ENCODE peak calls at places on chromosome 3, in ten cellular contexts. One of them, this sample, is unnamed.

GRCh38 chr3:58993547-58993946 is 56.3 kb downstream of the CFAP20DC start:
- DNase-seq in transverse colon: no peak
- DNase-seq in PC-3: no peak
- DNase-seq in mucosa of descending colon: no peak
- DNase-seq in MM.1S: no peak
- DNase-seq in pancreas: no peak
- DNase-seq in ascending aorta: no peak
- DNase-seq in fibroblast of lung: no peak
- DNase-seq in colonic mucosa: no peak
- DNase-seq in A673: no peak
- DNase-seq in this sample: no peak

GRCh38 chr3:45311953-45312795 is 76.2 kb upstream of the LARS2 start:
- DNase-seq in transverse colon: no peak
- DNase-seq in PC-3: peak; percentile 13
- DNase-seq in mucosa of descending colon: no peak
- DNase-seq in MM.1S: no peak
- DNase-seq in pancreas: no peak
- DNase-seq in ascending aorta: no peak
- DNase-seq in fibroblast of lung: peak; percentile 30
- DNase-seq in colonic mucosa: no peak
- DNase-seq in A673: no peak
- DNase-seq in this sample: no peak

GRCh38 chr3:70042683-70043082 is 43.1 kb downstream of the SAMMSON start:
- DNase-seq in transverse colon: no peak
- DNase-seq in PC-3: no peak
- DNase-seq in mucosa of descending colon: no peak
- DNase-seq in MM.1S: no peak
- DNase-seq in pancreas: no peak
- DNase-seq in ascending aorta: no peak
- DNase-seq in fibroblast of lung: no peak
- DNase-seq in colonic mucosa: no peak
- DNase-seq in A673: no peak
- DNase-seq in this sample: no peak

GRCh38 chr3:126845910-126846309 is 137.0 kb upstream of the PLXNA1 start:
- DNase-seq in transverse colon: no peak
- DNase-seq in PC-3: no peak
- DNase-seq in mucosa of descending colon: no peak
- DNase-seq in MM.1S: no peak
- DNase-seq in pancreas: no peak
- DNase-seq in ascending aorta: no peak
- DNase-seq in fibroblast of lung: no peak
- DNase-seq in colonic mucosa: no peak
- DNase-seq in A673: no peak
- DNase-seq in this sample: no peak

GRCh38 chr3:64344721-64345207 is 119.5 kb upstream of the PRICKLE2 start:
- DNase-seq in transverse colon: no peak
- DNase-seq in PC-3: peak; percentile 59
- DNase-seq in mucosa of descending colon: no peak
- DNase-seq in MM.1S: no peak
- DNase-seq in pancreas: no peak
- DNase-seq in ascending aorta: no peak
- DNase-seq in fibroblast of lung: peak; percentile 90
- DNase-seq in colonic mucosa: no peak
- DNase-seq in A673: no peak
- DNase-seq in this sample: no peak

GRCh38 chr3:126100688-126101301 is 16.9 kb upstream of the SLC41A3 start:
- DNase-seq in transverse colon: no peak
- DNase-seq in PC-3: no peak
- DNase-seq in mucosa of descending colon: no peak
- DNase-seq in MM.1S: no peak
- DNase-seq in pancreas: no peak
- DNase-seq in ascending aorta: no peak
- DNase-seq in fibroblast of lung: peak; percentile 86
- DNase-seq in colonic mucosa: peak; percentile 12
- DNase-seq in A673: no peak
- DNase-seq in this sample: peak; percentile 63

GRCh38 chr3:105850593-105850992 is 18.2 kb downstream of the CBLB start:
- DNase-seq in transverse colon: no peak
- DNase-seq in PC-3: no peak
- DNase-seq in mucosa of descending colon: no peak
- DNase-seq in MM.1S: no peak
- DNase-seq in pancreas: no peak
- DNase-seq in ascending aorta: no peak
- DNase-seq in fibroblast of lung: no peak
- DNase-seq in colonic mucosa: no peak
- DNase-seq in A673: no peak
- DNase-seq in this sample: no peak

GRCh38 chr3:158458464-158458863 is 112.5 kb upstream of the MLF1 start:
- DNase-seq in transverse colon: no peak
- DNase-seq in PC-3: peak; percentile 79
- DNase-seq in mucosa of descending colon: no peak
- DNase-seq in MM.1S: no peak
- DNase-seq in pancreas: no peak
- DNase-seq in ascending aorta: no peak
- DNase-seq in fibroblast of lung: peak; percentile 5
- DNase-seq in colonic mucosa: no peak
- DNase-seq in A673: no peak
- DNase-seq in this sample: no peak

GRCh38 chr3:77186319-77186718 is 146.4 kb downstream of the ROBO2 start:
- DNase-seq in transverse colon: no peak
- DNase-seq in PC-3: no peak
- DNase-seq in mucosa of descending colon: no peak
- DNase-seq in MM.1S: no peak
- DNase-seq in pancreas: no peak
- DNase-seq in ascending aorta: no peak
- DNase-seq in fibroblast of lung: no peak
- DNase-seq in colonic mucosa: no peak
- DNase-seq in A673: peak; percentile 4
- DNase-seq in this sample: no peak

GRCh38 chr3:139295040-139295439 is 48.8 kb upstream of the MRPS22 start:
- DNase-seq in transverse colon: no peak
- DNase-seq in PC-3: no peak
- DNase-seq in mucosa of descending colon: no peak
- DNase-seq in MM.1S: no peak
- DNase-seq in pancreas: no peak
- DNase-seq in ascending aorta: no peak
- DNase-seq in fibroblast of lung: no peak
- DNase-seq in colonic mucosa: no peak
- DNase-seq in A673: no peak
- DNase-seq in this sample: peak; percentile 25

GRCh38 chr3:195558602-195559001 is 15.5 kb upstream of the PPP1R2 start:
- DNase-seq in transverse colon: peak; percentile 47
- DNase-seq in PC-3: peak; percentile 65
- DNase-seq in mucosa of descending colon: peak; percentile 70
- DNase-seq in MM.1S: peak; percentile 78
- DNase-seq in pancreas: no peak
- DNase-seq in ascending aorta: no peak
- DNase-seq in fibroblast of lung: no peak
- DNase-seq in colonic mucosa: peak; percentile 76
- DNase-seq in A673: peak; percentile 58
- DNase-seq in this sample: peak; percentile 82

DNA sequence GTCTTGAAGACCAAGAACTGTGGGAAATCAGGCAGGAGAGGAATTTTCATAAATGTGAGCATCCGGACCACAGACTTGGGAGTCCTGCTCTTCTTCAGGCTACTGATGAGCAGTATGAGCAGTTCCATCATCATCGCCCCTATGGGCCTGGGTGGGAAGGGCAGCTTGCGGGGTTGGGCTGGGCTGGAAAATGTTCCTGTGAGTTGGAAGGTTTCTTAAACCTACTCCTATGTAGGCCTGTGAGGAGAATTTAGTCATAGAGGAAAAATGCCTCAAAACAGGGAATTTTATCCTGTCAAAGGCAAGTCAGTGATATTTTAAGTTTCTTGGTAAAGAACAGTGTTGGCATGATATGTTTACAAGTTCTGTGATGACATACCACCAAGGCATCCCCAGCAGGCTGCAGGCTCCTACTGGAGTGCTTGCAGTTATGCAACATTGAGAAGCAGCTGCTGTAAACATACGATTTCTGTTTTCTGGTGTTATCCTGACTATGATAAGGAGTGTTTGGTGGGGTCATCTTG is 10.3 kb downstream of the MASP1 start:
- DNase-seq in transverse colon: no peak
- DNase-seq in PC-3: no peak
- DNase-seq in mucosa of descending colon: no peak
- DNase-seq in MM.1S: no peak
- DNase-seq in pancreas: no peak
- DNase-seq in ascending aorta: no peak
- DNase-seq in fibroblast of lung: peak; percentile 53
- DNase-seq in colonic mucosa: no peak
- DNase-seq in A673: no peak
- DNase-seq in this sample: no peak
- TF ChIP-seq CTCF in transverse colon: no peak
- TF ChIP-seq CTCF in PC-3: peak; percentile 14
- TF ChIP-seq CTCF in mucosa of descending colon: no peak
- TF ChIP-seq CTCF in MM.1S: no peak
- TF ChIP-seq CTCF in pancreas: no peak
- TF ChIP-seq CTCF in ascending aorta: no peak
- TF ChIP-seq CTCF in fibroblast of lung: peak; percentile 19
- TF ChIP-seq CTCF in colonic mucosa: no peak
- TF ChIP-seq CTCF in A673: no peak
- TF ChIP-seq CTCF in this sample: no peak

DNA sequence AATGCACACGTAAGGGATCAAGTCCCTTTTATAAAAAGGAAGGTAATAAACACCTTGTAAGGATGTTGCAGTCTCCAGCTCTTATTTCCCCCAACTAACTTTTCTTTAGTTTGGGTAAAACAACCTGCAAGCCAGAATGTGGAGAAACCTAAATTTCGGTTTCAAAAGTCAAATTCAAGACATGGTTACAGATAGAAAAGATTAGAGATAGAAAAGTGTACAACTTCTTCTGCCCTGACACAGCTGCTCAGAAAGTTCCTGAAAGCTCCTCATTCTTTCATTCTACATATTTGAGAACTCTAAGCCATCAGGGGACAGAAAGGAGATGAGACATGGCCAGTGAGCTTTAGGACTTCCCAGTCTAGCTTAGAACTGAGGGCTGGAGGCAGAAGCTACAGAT is 574.9 kb downstream of the DIPK2A start:
- DNase-seq in transverse colon: no peak
- DNase-seq in PC-3: no peak
- DNase-seq in mucosa of descending colon: no peak
- DNase-seq in MM.1S: peak; percentile 51
- DNase-seq in pancreas: no peak
- DNase-seq in ascending aorta: no peak
- DNase-seq in fibroblast of lung: no peak
- DNase-seq in colonic mucosa: no peak
- DNase-seq in A673: no peak
- DNase-seq in this sample: no peak
- H3K4me3 ChIP-seq in transverse colon: no peak overlapping the region
- H3K4me3 ChIP-seq in PC-3: no peak overlapping the region
- H3K4me3 ChIP-seq in mucosa of descending colon: no peak overlapping the region
- H3K4me3 ChIP-seq in MM.1S: peak overlapping the region; percentile 13
- H3K4me3 ChIP-seq in pancreas: no peak overlapping the region
- H3K4me3 ChIP-seq in ascending aorta: no peak overlapping the region
- H3K4me3 ChIP-seq in fibroblast of lung: no peak overlapping the region
- H3K4me3 ChIP-seq in colonic mucosa: no peak overlapping the region
- H3K4me3 ChIP-seq in A673: no peak overlapping the region
- H3K4me3 ChIP-seq in this sample: no peak overlapping the region

GRCh38 chr3:18780941-18781340 is 355.8 kb upstream of the SATB1 start:
- DNase-seq in transverse colon: no peak
- DNase-seq in PC-3: no peak
- DNase-seq in mucosa of descending colon: no peak
- DNase-seq in MM.1S: no peak
- DNase-seq in pancreas: no peak
- DNase-seq in ascending aorta: no peak
- DNase-seq in fibroblast of lung: no peak
- DNase-seq in colonic mucosa: no peak
- DNase-seq in A673: no peak
- DNase-seq in this sample: no peak
- H3K9me3 ChIP-seq in transverse colon: no peaks in the 10 kb centered on the region
- H3K9me3 ChIP-seq in PC-3: no peaks in the 10 kb centered on the region
- H3K9me3 ChIP-seq in mucosa of descending colon: no peaks in the 10 kb centered on the region
- H3K9me3 ChIP-seq in MM.1S: no peaks in the 10 kb centered on the region
- H3K9me3 ChIP-seq in pancreas: no peaks in the 10 kb centered on the region
- H3K9me3 ChIP-seq in ascending aorta: no peaks in the 10 kb centered on the region
- H3K9me3 ChIP-seq in fibroblast of lung: no peaks in the 10 kb centered on the region
- H3K9me3 ChIP-seq in colonic mucosa: no peaks in the 10 kb centered on the region
- H3K9me3 ChIP-seq in A673: no peaks in the 10 kb centered on the region
- H3K9me3 ChIP-seq in this sample: no peaks in the 10 kb centered on the region

GRCh38 chr3:31533169-31533870 is 595 bp downstream of the STT3B start:
- DNase-seq in transverse colon: peak; percentile 66
- DNase-seq in PC-3: peak; percentile 30
- DNase-seq in mucosa of descending colon: peak; percentile 69
- DNase-seq in MM.1S: peak; percentile 52
- DNase-seq in pancreas: peak; percentile 67
- DNase-seq in ascending aorta: no peak
- DNase-seq in fibroblast of lung: peak; percentile 25
- DNase-seq in colonic mucosa: peak; percentile 67
- DNase-seq in A673: peak; percentile 41
- DNase-seq in this sample: peak; percentile 64

GRCh38 chr3:31532587-31533168 is at the start of gene STT3B:
- DNase-seq in transverse colon: peak; percentile 86
- DNase-seq in PC-3: peak; percentile 80
- DNase-seq in mucosa of descending colon: peak; percentile 78
- DNase-seq in MM.1S: peak; percentile 81
- DNase-seq in pancreas: no peak
- DNase-seq in ascending aorta: no peak
- DNase-seq in fibroblast of lung: peak; percentile 82
- DNase-seq in colonic mucosa: peak; percentile 86
- DNase-seq in A673: peak; percentile 87
- DNase-seq in this sample: peak; percentile 82

GRCh38 chr3:31531465-31531991 is 1.2 kb upstream of the STT3B start:
- DNase-seq in transverse colon: no peak
- DNase-seq in PC-3: peak; percentile 25
- DNase-seq in mucosa of descending colon: peak; percentile 26
- DNase-seq in MM.1S: peak; percentile 28
- DNase-seq in pancreas: no peak
- DNase-seq in ascending aorta: no peak
- DNase-seq in fibroblast of lung: peak; percentile 13
- DNase-seq in colonic mucosa: no peak
- DNase-seq in A673: peak; percentile 10
- DNase-seq in this sample: no peak

GRCh38 chr3:31530039-31530983 is 2.4 kb upstream of the STT3B start:
- DNase-seq in transverse colon: no peak
- DNase-seq in PC-3: no peak
- DNase-seq in mucosa of descending colon: no peak
- DNase-seq in MM.1S: no peak
- DNase-seq in pancreas: no peak
- DNase-seq in ascending aorta: no peak
- DNase-seq in fibroblast of lung: no peak
- DNase-seq in colonic mucosa: no peak
- DNase-seq in A673: no peak
- DNase-seq in this sample: no peak

DNA sequence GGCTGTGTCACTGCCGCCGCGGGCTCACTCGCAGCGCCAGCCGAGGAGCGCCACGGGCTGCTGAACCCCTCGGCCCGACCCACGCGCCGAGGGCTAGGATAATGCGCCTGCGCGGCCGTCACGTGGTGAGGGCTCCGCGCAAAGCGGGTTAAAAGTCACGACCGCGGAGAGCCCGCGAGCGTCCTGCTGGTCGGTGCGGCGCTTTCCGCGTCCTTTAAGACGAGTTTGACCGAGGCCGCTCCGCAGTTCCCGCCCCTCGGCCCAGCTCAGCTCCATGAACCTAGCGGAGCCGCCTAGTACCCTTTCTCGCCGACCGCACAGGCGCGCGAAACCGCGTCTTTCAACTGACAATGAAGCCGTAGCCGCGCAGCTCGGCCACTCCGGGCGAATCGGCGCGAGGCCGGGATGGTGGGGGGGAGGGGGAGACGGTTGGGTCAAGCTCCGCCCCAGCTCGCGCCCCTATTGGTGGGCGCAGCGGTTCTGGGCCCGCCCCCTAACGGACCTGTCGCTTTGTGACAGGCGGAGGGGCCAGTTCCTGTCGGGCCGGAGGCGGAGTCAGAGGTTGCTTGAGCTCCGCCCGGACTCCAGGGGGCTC is 636 bp upstream of the STT3B start:
- DNase-seq in transverse colon: peak; percentile 99
- DNase-seq in PC-3: peak; percentile 99
- DNase-seq in mucosa of descending colon: peak; percentile 99
- DNase-seq in MM.1S: peak; percentile 99
- DNase-seq in pancreas: peak; percentile 99
- DNase-seq in ascending aorta: peak; percentile 96
- DNase-seq in fibroblast of lung: peak; percentile 98
- DNase-seq in colonic mucosa: peak; percentile 99
- DNase-seq in A673: peak; percentile 99
- DNase-seq in this sample: peak; percentile 99
- TF ChIP-seq CTCF in transverse colon: no peak
- TF ChIP-seq CTCF in PC-3: no peak
- TF ChIP-seq CTCF in mucosa of descending colon: peak; percentile 5
- TF ChIP-seq CTCF in MM.1S: peak; percentile 2
- TF ChIP-seq CTCF in pancreas: no peak
- TF ChIP-seq CTCF in ascending aorta: no peak
- TF ChIP-seq CTCF in fibroblast of lung: no peak
- TF ChIP-seq CTCF in colonic mucosa: no peak
- TF ChIP-seq CTCF in A673: no peak
- TF ChIP-seq CTCF in this sample: no peak